ENCODE peak calls at places on chromosome 6, in eight cellular contexts. M is GM13976, F is HepG2, T is Calu3, C is GM20000, W is AG10803, Z is uterus, G is dorsolateral prefrontal cortex. P is an unnamed sample.

GRCh38 chr6:143279385-143279784 is 171.1 kb downstream of the ADAT2 start:
- DNase-seq in M (peak), F (peak), T (peak), C (peak), W (no peak), Z (no peak), G (no peak), P (no peak)

GRCh38 chr6:17984822-17985660 is 2.4 kb downstream of the KIF13A start:
- DNase-seq in M (no peak), F (no peak), T (no peak), C (no peak), W (no peak), Z (no peak), G (no peak), P (no peak)

GRCh38 chr6:32226434-32226833 is 2.6 kb upstream of the NOTCH4 start:
- DNase-seq in M (no peak), F (no peak), T (no peak), C (no peak), W (no peak), Z (no peak), G (no peak), P (no peak)

GRCh38 chr6:100803264-100803663 is 77.9 kb downstream of the ASCC3 start:
- DNase-seq in M (no peak), F (no peak), T (no peak), C (no peak), W (no peak), Z (no peak), G (no peak), P (no peak)

GRCh38 chr6:22295145-22295544 is 1.7 kb downstream of the PRL start:
- DNase-seq in M (no peak), F (no peak), T (no peak), C (no peak), W (no peak), Z (no peak), G (no peak), P (no peak)

GRCh38 chr6:2952557-2953095 is 18.7 kb downstream of the SERPINB6 start:
- DNase-seq in M (peak), F (peak), T (peak), C (peak), W (peak), Z (peak), G (peak), P (peak)

GRCh38 chr6:151389640-151390275 is 1.6 kb downstream of the ZBTB2 start:
- DNase-seq in M (no peak), F (peak), T (peak), C (peak), W (peak), Z (peak), G (peak), P (no peak)

GRCh38 chr6:47092249-47092648 is 50.1 kb upstream of the ADGRF1 start:
- DNase-seq in M (no peak), F (no peak), T (no peak), C (no peak), W (peak), Z (no peak), G (no peak), P (no peak)

GRCh38 chr6:7721654-7722053 is 4.2 kb upstream of the BMP6 start:
- DNase-seq in M (peak), F (peak), T (no peak), C (peak), W (peak), Z (no peak), G (no peak), P (no peak)

GRCh38 chr6:20564777-20565176 is 30.5 kb downstream of the CDKAL1 start:
- DNase-seq in M (peak), F (no peak), T (no peak), C (peak), W (no peak), Z (no peak), G (no peak), P (no peak)

GRCh38 chr6:122825180-122825579 is 36.1 kb downstream of the SMPDL3A start:
- DNase-seq in M (no peak), F (no peak), T (no peak), C (no peak), W (no peak), Z (no peak), G (no peak), P (no peak)

GRCh38 chr6:36318690-36319435 is 17.8 kb downstream of the BNIP5 start:
- DNase-seq in M (no peak), F (peak), T (no peak), C (no peak), W (no peak), Z (no peak), G (no peak), P (no peak)

GRCh38 chr6:36317623-36318022 is 19.1 kb downstream of the BNIP5 start:
- DNase-seq in M (no peak), F (no peak), T (no peak), C (no peak), W (no peak), Z (no peak), G (no peak), P (no peak)

GRCh38 chr6:36319834-36320233 is 16.9 kb downstream of the BNIP5 start:
- DNase-seq in M (no peak), F (no peak), T (no peak), C (no peak), W (no peak), Z (no peak), G (no peak), P (no peak)

GRCh38 chr6:36320475-36320874 is 16.2 kb downstream of the BNIP5 start:
- DNase-seq in M (no peak), F (peak), T (no peak), C (no peak), W (no peak), Z (no peak), G (no peak), P (no peak)

DNA sequence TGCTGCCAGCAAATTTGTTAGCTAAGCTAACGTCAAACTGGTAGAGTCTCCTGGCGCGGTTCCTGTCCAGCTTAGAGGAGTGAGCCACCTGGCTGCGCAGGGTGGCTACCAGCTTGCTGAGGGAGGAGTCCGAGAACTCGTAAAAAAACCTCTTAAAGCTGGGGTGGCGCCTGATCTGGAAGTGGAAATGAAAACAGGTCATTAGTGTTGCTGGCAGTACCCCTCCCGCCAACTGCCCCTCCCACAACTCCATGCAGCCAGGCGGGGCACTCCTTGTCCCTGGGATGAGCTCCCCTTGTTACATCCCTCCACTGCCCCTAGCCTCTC is 17.3 kb downstream of the BNIP5 start:
- DNase-seq in M (no peak), F (no peak), T (no peak), C (no peak), W (no peak), Z (no peak), G (no peak), P (no peak)
- TF ChIP-seq CTCF in M (no peak), F (no peak), T (no peak), C (no peak), W (no peak), Z (no peak), G (no peak), P (no peak)

DNA sequence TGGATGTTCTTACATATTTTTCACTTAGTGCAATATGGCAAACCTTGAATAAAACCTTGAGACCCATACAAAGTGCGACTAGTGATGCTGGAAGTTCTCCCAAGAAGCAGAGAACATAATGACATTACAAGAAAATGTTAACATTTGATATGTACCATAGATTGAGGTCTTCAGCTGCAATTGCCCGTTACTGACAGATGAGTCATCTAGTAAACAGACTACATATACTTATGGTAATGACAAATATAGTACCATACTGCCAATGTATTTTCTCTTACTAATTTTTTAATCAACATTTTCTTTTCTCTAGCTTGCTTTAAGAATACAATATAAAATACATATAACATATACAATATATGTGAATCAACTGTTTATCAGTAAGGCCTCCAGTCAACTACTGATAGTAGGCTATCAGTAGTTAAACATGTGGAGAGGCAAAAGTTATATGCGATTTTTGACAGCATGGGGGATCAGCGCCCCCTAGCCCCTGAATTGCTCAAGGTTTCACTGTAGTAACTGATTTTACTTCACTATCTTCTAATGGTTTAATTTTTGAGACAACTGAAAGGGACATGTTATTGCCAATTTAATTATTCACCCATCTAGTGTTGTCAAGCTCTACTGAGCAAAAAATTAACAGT is 166.7 kb upstream of the ADGRB3 start:
- DNase-seq in M (no peak), F (no peak), T (no peak), C (no peak), W (no peak), Z (no peak), G (no peak), P (no peak)
- TF ChIP-seq CTCF in M (no peak), F (peak), T (no peak), C (peak), W (no peak), Z (no peak), G (no peak), P (no peak)

GRCh38 chr6:98845201-98846020 is 11.0 kb downstream of the POU3F2 start:
- DNase-seq in M (peak), F (peak), T (peak), C (peak), W (peak), Z (peak), G (peak), P (peak)
- TF ChIP-seq CTCF in M (peak), F (peak), T (peak), C (peak), W (peak), Z (peak), G (peak), P (peak)

GRCh38 chr6:113142775-113143174 is 714.4 kb upstream of the MARCKS start:
- DNase-seq in M (no peak), F (no peak), T (no peak), C (no peak), W (no peak), Z (no peak), G (no peak), P (no peak)

GRCh38 chr6:113137411-113137810 is 719.7 kb upstream of the MARCKS start:
- DNase-seq in M (no peak), F (no peak), T (no peak), C (no peak), W (no peak), Z (peak), G (no peak), P (peak)

DNA sequence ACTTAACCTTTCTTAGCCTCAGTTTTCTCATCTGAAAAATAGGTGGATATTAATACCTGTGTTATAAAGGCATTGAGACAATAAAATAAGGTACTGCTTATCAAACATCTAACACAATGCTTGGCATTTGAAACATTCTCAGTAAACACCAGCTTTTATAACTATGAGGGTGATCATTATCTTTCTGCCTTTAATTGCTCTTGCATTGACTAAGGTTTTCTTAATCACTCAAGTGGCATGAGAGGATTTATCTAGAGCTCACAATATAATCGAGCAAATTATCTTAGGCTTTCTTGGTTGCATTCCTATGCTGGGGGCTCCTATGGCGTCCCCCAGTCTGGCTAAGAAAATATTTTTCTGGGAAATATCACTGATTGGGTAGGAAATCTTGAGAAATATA is 716.4 kb upstream of the MARCKS start:
- DNase-seq in M (no peak), F (no peak), T (no peak), C (no peak), W (no peak), Z (no peak), G (no peak), P (no peak)
- TF ChIP-seq CTCF in M (no peak), F (no peak), T (no peak), C (no peak), W (no peak), Z (no peak), G (no peak), P (no peak)

GRCh38 chr6:117477988-117478852 is 4.3 kb upstream of the DCBLD1 start:
- DNase-seq in M (peak), F (peak), T (no peak), C (peak), W (no peak), Z (no peak), G (no peak), P (no peak)
- TF ChIP-seq CTCF in M (peak), F (peak), T (no peak), C (peak), W (peak), Z (no peak), G (peak), P (no peak)

DNA sequence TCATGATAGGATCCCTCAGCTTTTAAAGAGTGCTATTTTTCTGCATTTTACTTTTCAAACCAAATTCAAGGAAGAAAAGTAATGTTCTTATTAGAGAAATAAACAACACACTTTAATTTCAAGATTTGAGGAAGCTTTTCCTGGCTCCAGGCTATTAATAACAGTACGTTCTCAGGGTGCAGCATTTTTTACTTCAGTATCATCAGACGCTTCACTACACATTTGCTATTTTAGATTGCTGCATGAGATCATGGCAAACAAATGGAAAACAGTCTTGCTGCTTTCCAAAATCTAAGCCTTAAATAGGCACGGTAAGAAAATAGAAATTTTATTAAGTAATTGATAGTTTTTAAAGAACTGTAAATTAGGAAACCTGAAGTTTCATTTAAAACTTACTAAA is 253.6 kb upstream of the EXOC2 start:
- DNase-seq in M (no peak), F (no peak), T (no peak), C (no peak), W (peak), Z (no peak), G (no peak), P (no peak)
- TF ChIP-seq CTCF in M (no peak), F (no peak), T (no peak), C (no peak), W (no peak), Z (no peak), G (no peak), P (no peak)

GRCh38 chr6:35415065-35415880 is 36.9 kb upstream of the FANCE start:
- DNase-seq in M (no peak), F (peak), T (peak), C (no peak), W (peak), Z (peak), G (peak), P (no peak)

GRCh38 chr6:35417979-35418661 is 34.0 kb upstream of the FANCE start:
- DNase-seq in M (no peak), F (no peak), T (no peak), C (no peak), W (no peak), Z (no peak), G (peak), P (no peak)

GRCh38 chr6:35413911-35414310 is 38.2 kb upstream of the FANCE start:
- DNase-seq in M (no peak), F (no peak), T (no peak), C (no peak), W (no peak), Z (no peak), G (no peak), P (no peak)

GRCh38 chr6:35419961-35420360 is 32.2 kb upstream of the FANCE start:
- DNase-seq in M (no peak), F (no peak), T (no peak), C (no peak), W (no peak), Z (no peak), G (no peak), P (no peak)

DNA sequence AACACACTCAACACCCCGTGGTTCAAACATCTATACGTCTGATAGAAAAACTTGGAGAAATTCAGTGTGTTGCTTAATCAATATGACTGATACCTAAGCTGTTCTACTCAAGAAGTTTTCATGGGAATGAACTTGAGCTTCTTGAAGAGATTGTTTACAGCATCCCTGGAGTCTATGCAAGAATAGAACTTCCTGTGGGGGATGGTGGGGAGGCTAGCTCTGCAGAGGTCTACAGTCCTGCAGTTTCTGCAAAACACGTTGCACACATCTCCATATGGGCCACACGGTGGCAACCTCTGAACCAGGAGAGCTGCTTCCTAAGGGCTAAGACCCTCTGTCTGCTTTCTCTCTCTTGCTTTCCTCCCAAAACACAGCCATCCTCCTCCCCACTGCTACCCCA is 32.7 kb upstream of the FANCE start:
- DNase-seq in M (no peak), F (peak), T (no peak), C (no peak), W (peak), Z (no peak), G (no peak), P (no peak)
- TF ChIP-seq CTCF in M (no peak), F (peak), T (no peak), C (no peak), W (peak), Z (no peak), G (no peak), P (no peak)

DNA sequence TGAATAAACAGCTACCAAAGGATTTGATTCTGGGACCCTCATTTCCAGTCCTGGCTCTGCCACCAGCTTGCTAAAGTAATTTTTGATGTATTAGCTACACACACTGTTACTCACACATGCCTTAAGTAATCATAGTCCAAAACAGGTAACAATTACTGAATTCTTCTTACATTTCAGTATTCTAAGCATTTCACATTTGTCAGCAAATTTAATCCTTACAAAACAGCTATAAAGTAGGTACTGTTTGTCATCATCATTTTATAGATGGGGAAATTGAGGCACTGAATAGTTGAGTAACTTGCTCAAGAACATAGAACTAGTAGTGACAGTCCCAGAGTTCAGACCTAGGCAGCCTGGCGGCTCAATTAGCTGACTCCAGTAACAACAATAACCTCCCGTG is 272.6 kb downstream of the QKI start:
- DNase-seq in M (no peak), F (no peak), T (no peak), C (no peak), W (no peak), Z (no peak), G (no peak), P (no peak)
- TF ChIP-seq CTCF in M (no peak), F (no peak), T (no peak), C (no peak), W (no peak), Z (no peak), G (no peak), P (no peak)

DNA sequence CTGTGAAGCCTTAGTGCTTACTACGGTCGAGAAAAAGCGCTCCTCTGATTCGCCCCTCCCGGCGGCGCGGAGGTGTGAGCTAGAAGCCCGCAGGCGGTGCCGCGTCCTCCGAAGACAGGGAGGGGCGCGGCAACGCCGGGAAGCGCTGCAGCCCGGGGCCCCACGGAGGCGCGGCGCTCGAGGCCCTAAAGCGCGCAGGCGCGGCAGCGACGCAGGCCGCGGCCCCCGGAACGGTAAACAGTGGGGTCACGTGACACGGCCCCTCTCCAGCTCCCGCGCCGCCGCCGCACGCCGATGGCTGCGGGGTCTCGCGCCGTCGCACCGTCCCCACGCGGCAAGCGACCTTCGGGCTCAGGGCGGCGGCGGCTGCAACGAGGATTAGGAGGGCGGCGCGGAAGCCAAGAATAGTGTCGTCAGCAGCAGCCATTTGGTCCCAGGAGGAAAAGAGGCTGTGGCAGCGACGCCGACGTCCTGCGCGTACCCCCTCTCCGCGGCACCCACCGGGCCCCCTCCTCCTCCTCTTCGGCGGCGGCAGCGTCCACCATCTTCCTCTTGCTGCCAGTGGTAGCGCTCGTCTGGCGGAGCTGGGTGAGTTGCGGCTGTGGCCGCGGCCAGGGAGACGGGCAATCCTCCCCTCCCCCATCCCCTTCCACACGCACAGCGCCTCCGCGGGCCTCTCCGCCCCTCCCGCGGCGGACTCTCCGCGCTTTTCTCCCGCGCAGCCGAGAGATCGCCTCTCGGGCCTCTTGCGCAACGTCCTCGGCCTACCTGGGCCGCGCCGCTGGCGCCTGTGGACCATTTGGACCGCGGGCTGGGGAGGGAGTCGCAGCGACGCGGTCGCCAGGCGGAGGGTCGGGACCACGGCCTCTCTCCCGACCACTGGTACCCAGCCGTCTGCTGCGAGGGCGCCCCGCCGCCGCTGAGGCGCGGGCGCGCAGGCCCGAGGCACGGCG is at the start of gene PHF3:
- DNase-seq in M (peak), F (peak), T (peak), C (peak), W (peak), Z (peak), G (peak), P (peak)
- TF ChIP-seq CTCF in M (no peak), F (peak), T (no peak), C (no peak), W (peak), Z (no peak), G (no peak), P (no peak)

GRCh38 chr6:78308025-78308424 is 559.3 kb upstream of the IRAK1BP1 start:
- DNase-seq in M (no peak), F (no peak), T (peak), C (no peak), W (no peak), Z (no peak), G (no peak), P (no peak)
- TF ChIP-seq CTCF in M (no peak), F (no peak), T (no peak), C (no peak), W (no peak), Z (no peak), G (no peak), P (no peak)

P was measured in spleen.